ENCODE peak calls at places on chromosomes 6 and 20, in seven cellular contexts. One of them, this sample, is unnamed.

GRCh38 chr6:158698876-158699440 is 49.1 kb downstream of the SYTL3 start:
- DNase-seq in brain microvascular endothelial cell: no peak
- DNase-seq in right atrium auricular region: no peak
- DNase-seq in cardiac muscle cell: no peak
- DNase-seq in astrocyte of the spinal cord: no peak
- DNase-seq in foreskin fibroblast: no peak
- DNase-seq in astrocyte: peak
- DNase-seq in this sample: no peak

GRCh38 chr6:27139753-27140522 is 107.6 kb upstream of the PRSS16 start:
- DNase-seq in brain microvascular endothelial cell: no peak
- DNase-seq in right atrium auricular region: no peak
- DNase-seq in cardiac muscle cell: peak
- DNase-seq in astrocyte of the spinal cord: peak
- DNase-seq in foreskin fibroblast: no peak
- DNase-seq in astrocyte: no peak
- DNase-seq in this sample: peak

GRCh38 chr6:28802417-28803336 is 121.1 kb downstream of the TRIM27 start:
- DNase-seq in brain microvascular endothelial cell: peak
- DNase-seq in right atrium auricular region: no peak
- DNase-seq in cardiac muscle cell: no peak
- DNase-seq in astrocyte of the spinal cord: peak
- DNase-seq in foreskin fibroblast: no peak
- DNase-seq in astrocyte: peak
- DNase-seq in this sample: peak

GRCh38 chr20:38633577-38634093 is 32.0 kb downstream of the ARHGAP40 start:
- DNase-seq in brain microvascular endothelial cell: peak
- DNase-seq in right atrium auricular region: peak
- DNase-seq in cardiac muscle cell: peak
- DNase-seq in astrocyte of the spinal cord: no peak
- DNase-seq in foreskin fibroblast: peak
- DNase-seq in astrocyte: no peak
- DNase-seq in this sample: peak

GRCh38 chr20:37315293-37316110 is 26.0 kb downstream of the MANBAL start:
- DNase-seq in brain microvascular endothelial cell: peak
- DNase-seq in right atrium auricular region: peak
- DNase-seq in cardiac muscle cell: peak
- DNase-seq in astrocyte of the spinal cord: peak
- DNase-seq in foreskin fibroblast: peak
- DNase-seq in astrocyte: peak
- DNase-seq in this sample: peak

GRCh38 chr20:12977634-12978394 is 31.0 kb upstream of the SPTLC3 start:
- DNase-seq in brain microvascular endothelial cell: no peak
- DNase-seq in right atrium auricular region: no peak
- DNase-seq in cardiac muscle cell: no peak
- DNase-seq in astrocyte of the spinal cord: no peak
- DNase-seq in foreskin fibroblast: no peak
- DNase-seq in astrocyte: no peak
- DNase-seq in this sample: no peak

GRCh38 chr6:15663057-15663638 is 320 bp upstream of the DTNBP1 start:
- DNase-seq in brain microvascular endothelial cell: peak
- DNase-seq in right atrium auricular region: no peak
- DNase-seq in cardiac muscle cell: no peak
- DNase-seq in astrocyte of the spinal cord: peak
- DNase-seq in foreskin fibroblast: peak
- DNase-seq in astrocyte: peak
- DNase-seq in this sample: peak

GRCh38 chr6:159879829-159880228 is 11.0 kb upstream of the MAS1 start:
- DNase-seq in brain microvascular endothelial cell: no peak
- DNase-seq in right atrium auricular region: no peak
- DNase-seq in cardiac muscle cell: no peak
- DNase-seq in astrocyte of the spinal cord: no peak
- DNase-seq in foreskin fibroblast: no peak
- DNase-seq in astrocyte: no peak
- DNase-seq in this sample: no peak

GRCh38 chr20:37987602-37988290 is 45.5 kb downstream of the TTI1 start:
- DNase-seq in brain microvascular endothelial cell: no peak
- DNase-seq in right atrium auricular region: no peak
- DNase-seq in cardiac muscle cell: peak
- DNase-seq in astrocyte of the spinal cord: no peak
- DNase-seq in foreskin fibroblast: no peak
- DNase-seq in astrocyte: no peak
- DNase-seq in this sample: no peak

GRCh38 chr6:138499303-138499991 is at the start of gene NHSL1:
- DNase-seq in brain microvascular endothelial cell: no peak
- DNase-seq in right atrium auricular region: no peak
- DNase-seq in cardiac muscle cell: peak
- DNase-seq in astrocyte of the spinal cord: peak
- DNase-seq in foreskin fibroblast: no peak
- DNase-seq in astrocyte: peak
- DNase-seq in this sample: no peak

GRCh38 chr6:47059216-47059885 is 17.2 kb upstream of the ADGRF1 start:
- DNase-seq in brain microvascular endothelial cell: no peak
- DNase-seq in right atrium auricular region: no peak
- DNase-seq in cardiac muscle cell: no peak
- DNase-seq in astrocyte of the spinal cord: no peak
- DNase-seq in foreskin fibroblast: no peak
- DNase-seq in astrocyte: no peak
- DNase-seq in this sample: no peak

GRCh38 chr6:11206576-11206975 is 25.9 kb downstream of the NEDD9 start:
- DNase-seq in brain microvascular endothelial cell: no peak
- DNase-seq in right atrium auricular region: no peak
- DNase-seq in cardiac muscle cell: no peak
- DNase-seq in astrocyte of the spinal cord: no peak
- DNase-seq in foreskin fibroblast: no peak
- DNase-seq in astrocyte: peak
- DNase-seq in this sample: no peak

GRCh38 chr6:112223070-112223861 is 31.1 kb downstream of the LAMA4 start:
- DNase-seq in brain microvascular endothelial cell: peak
- DNase-seq in right atrium auricular region: no peak
- DNase-seq in cardiac muscle cell: no peak
- DNase-seq in astrocyte of the spinal cord: peak
- DNase-seq in foreskin fibroblast: peak
- DNase-seq in astrocyte: peak
- DNase-seq in this sample: peak

GRCh38 chr6:105835373-105835772 is 250.8 kb upstream of the PRDM1 start:
- DNase-seq in brain microvascular endothelial cell: peak
- DNase-seq in right atrium auricular region: no peak
- DNase-seq in cardiac muscle cell: peak
- DNase-seq in astrocyte of the spinal cord: peak
- DNase-seq in foreskin fibroblast: no peak
- DNase-seq in astrocyte: peak
- DNase-seq in this sample: peak

GRCh38 chr6:5569491-5569890 is 308.2 kb downstream of the FARS2 start:
- DNase-seq in brain microvascular endothelial cell: no peak
- DNase-seq in right atrium auricular region: no peak
- DNase-seq in cardiac muscle cell: no peak
- DNase-seq in astrocyte of the spinal cord: peak
- DNase-seq in foreskin fibroblast: peak
- DNase-seq in astrocyte: peak
- DNase-seq in this sample: no peak

GRCh38 chr6:157634566-157634965 is 188.5 kb upstream of the SNX9 start:
- DNase-seq in brain microvascular endothelial cell: no peak
- DNase-seq in right atrium auricular region: no peak
- DNase-seq in cardiac muscle cell: no peak
- DNase-seq in astrocyte of the spinal cord: no peak
- DNase-seq in foreskin fibroblast: no peak
- DNase-seq in astrocyte: no peak
- DNase-seq in this sample: no peak

GRCh38 chr6:7827142-7827541 is 83.4 kb downstream of the TXNDC5 start:
- DNase-seq in brain microvascular endothelial cell: peak
- DNase-seq in right atrium auricular region: no peak
- DNase-seq in cardiac muscle cell: no peak
- DNase-seq in astrocyte of the spinal cord: peak
- DNase-seq in foreskin fibroblast: peak
- DNase-seq in astrocyte: no peak
- DNase-seq in this sample: peak

GRCh38 chr6:137823826-137824501 is 43.1 kb upstream of the TNFAIP3 start:
- DNase-seq in brain microvascular endothelial cell: peak
- DNase-seq in right atrium auricular region: peak
- DNase-seq in cardiac muscle cell: peak
- DNase-seq in astrocyte of the spinal cord: peak
- DNase-seq in foreskin fibroblast: peak
- DNase-seq in astrocyte: peak
- DNase-seq in this sample: peak

GRCh38 chr20:20373046-20373706 is 5.3 kb downstream of the INSM1 start:
- DNase-seq in brain microvascular endothelial cell: no peak
- DNase-seq in right atrium auricular region: no peak
- DNase-seq in cardiac muscle cell: no peak
- DNase-seq in astrocyte of the spinal cord: peak
- DNase-seq in foreskin fibroblast: peak
- DNase-seq in astrocyte: peak
- DNase-seq in this sample: peak

GRCh38 chr20:48404598-48404997 is 423.2 kb downstream of the PREX1 start:
- DNase-seq in brain microvascular endothelial cell: no peak
- DNase-seq in right atrium auricular region: no peak
- DNase-seq in cardiac muscle cell: no peak
- DNase-seq in astrocyte of the spinal cord: no peak
- DNase-seq in foreskin fibroblast: no peak
- DNase-seq in astrocyte: no peak
- DNase-seq in this sample: no peak

GRCh38 chr20:48407710-48408109 is 420.1 kb downstream of the PREX1 start:
- DNase-seq in brain microvascular endothelial cell: no peak
- DNase-seq in right atrium auricular region: no peak
- DNase-seq in cardiac muscle cell: no peak
- DNase-seq in astrocyte of the spinal cord: no peak
- DNase-seq in foreskin fibroblast: no peak
- DNase-seq in astrocyte: no peak
- DNase-seq in this sample: no peak

GRCh38 chr20:48406462-48407235 is 421.1 kb downstream of the PREX1 start:
- DNase-seq in brain microvascular endothelial cell: no peak
- DNase-seq in right atrium auricular region: no peak
- DNase-seq in cardiac muscle cell: no peak
- DNase-seq in astrocyte of the spinal cord: no peak
- DNase-seq in foreskin fibroblast: no peak
- DNase-seq in astrocyte: peak
- DNase-seq in this sample: no peak

GRCh38 chr20:48403362-48403761 is 424.4 kb downstream of the PREX1 start:
- DNase-seq in brain microvascular endothelial cell: no peak
- DNase-seq in right atrium auricular region: no peak
- DNase-seq in cardiac muscle cell: no peak
- DNase-seq in astrocyte of the spinal cord: no peak
- DNase-seq in foreskin fibroblast: no peak
- DNase-seq in astrocyte: no peak
- DNase-seq in this sample: no peak

GRCh38 chr20:48405909-48406308 is 421.9 kb downstream of the PREX1 start:
- DNase-seq in brain microvascular endothelial cell: no peak
- DNase-seq in right atrium auricular region: no peak
- DNase-seq in cardiac muscle cell: no peak
- DNase-seq in astrocyte of the spinal cord: no peak
- DNase-seq in foreskin fibroblast: no peak
- DNase-seq in astrocyte: no peak
- DNase-seq in this sample: no peak
- TF ChIP-seq CTCF in brain microvascular endothelial cell: no peak
- TF ChIP-seq CTCF in right atrium auricular region: peak
- TF ChIP-seq CTCF in cardiac muscle cell: no peak
- TF ChIP-seq CTCF in astrocyte of the spinal cord: no peak
- TF ChIP-seq CTCF in foreskin fibroblast: no peak
- TF ChIP-seq CTCF in astrocyte: no peak
- TF ChIP-seq CTCF in this sample: peak

DNA sequence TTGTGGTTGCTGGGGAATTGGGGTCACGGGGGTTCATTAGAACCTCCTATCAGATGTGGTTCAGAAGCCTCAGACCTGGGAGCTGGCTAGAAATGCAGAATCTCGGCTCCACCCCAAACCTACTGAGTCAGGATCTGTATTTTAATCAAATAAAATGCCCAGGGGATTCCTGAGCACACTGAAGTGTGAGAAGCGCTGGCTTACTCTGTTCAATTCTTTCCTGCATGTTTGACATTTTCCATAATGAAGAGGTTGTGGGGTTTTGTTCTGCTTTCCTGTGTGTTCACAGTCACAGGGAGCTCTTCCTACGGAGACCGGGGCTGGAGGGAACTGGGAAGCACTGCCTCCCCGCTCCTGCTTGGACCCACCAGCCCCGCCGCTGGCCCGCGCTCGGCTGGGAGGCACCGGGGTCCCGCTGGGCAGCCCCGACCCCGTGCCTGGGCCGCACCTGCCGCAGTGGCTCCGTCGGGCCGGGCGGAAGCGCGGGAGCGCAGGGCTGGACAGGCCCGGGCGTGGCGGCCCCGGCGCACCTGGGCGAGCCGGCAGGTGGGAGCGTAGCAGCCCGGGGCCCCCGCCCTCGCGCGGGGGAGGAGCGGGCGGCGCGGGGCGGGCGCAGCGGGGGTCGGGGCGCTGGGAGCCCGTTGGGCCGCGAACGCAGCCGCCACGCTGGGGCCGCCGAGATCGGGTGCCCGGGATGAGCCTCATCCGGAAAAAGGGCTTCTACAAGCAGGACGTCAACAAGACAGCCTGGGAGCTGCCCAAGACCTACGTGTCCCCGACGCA is at the start of gene MAPK13:
- DNase-seq in brain microvascular endothelial cell: no peak
- DNase-seq in right atrium auricular region: no peak
- DNase-seq in cardiac muscle cell: no peak
- DNase-seq in astrocyte of the spinal cord: no peak
- DNase-seq in foreskin fibroblast: peak
- DNase-seq in astrocyte: no peak
- DNase-seq in this sample: peak
- H3K4me3 ChIP-seq in brain microvascular endothelial cell: peak
- H3K4me3 ChIP-seq in right atrium auricular region: peak
- H3K4me3 ChIP-seq in cardiac muscle cell: peak
- H3K4me3 ChIP-seq in astrocyte of the spinal cord: peak
- H3K4me3 ChIP-seq in foreskin fibroblast: peak
- H3K4me3 ChIP-seq in astrocyte: peak
- H3K4me3 ChIP-seq in this sample: peak

DNA sequence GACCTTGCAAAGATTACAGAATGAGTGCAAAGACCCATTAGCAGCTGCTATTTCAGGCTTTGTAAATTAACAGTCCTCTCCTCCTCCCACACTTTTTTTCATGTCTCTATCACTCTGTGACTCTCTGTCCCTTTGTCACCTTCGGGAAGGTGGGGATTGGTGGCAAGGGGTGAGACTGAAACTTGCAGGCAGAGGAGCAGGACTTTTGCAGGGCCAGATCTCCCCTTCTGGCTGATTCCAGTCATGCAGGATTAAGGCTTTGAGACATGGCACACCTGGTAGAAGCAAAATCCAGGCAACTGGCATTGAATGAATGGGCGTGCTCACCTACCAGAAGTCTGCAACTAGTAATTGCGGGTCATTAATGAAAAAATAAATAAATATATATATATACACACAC is 222.7 kb downstream of the TSHZ2 start:
- DNase-seq in brain microvascular endothelial cell: no peak
- DNase-seq in right atrium auricular region: no peak
- DNase-seq in cardiac muscle cell: peak
- DNase-seq in astrocyte of the spinal cord: no peak
- DNase-seq in foreskin fibroblast: no peak
- DNase-seq in astrocyte: no peak
- DNase-seq in this sample: no peak
- TF ChIP-seq CTCF in brain microvascular endothelial cell: no peak
- TF ChIP-seq CTCF in right atrium auricular region: no peak
- TF ChIP-seq CTCF in cardiac muscle cell: no peak
- TF ChIP-seq CTCF in astrocyte of the spinal cord: no peak
- TF ChIP-seq CTCF in foreskin fibroblast: no peak
- TF ChIP-seq CTCF in astrocyte: no peak
- TF ChIP-seq CTCF in this sample: no peak

GRCh38 chr20:17631576-17632319 is 50.3 kb downstream of the RRBP1 start:
- DNase-seq in brain microvascular endothelial cell: no peak
- DNase-seq in right atrium auricular region: no peak
- DNase-seq in cardiac muscle cell: no peak
- DNase-seq in astrocyte of the spinal cord: no peak
- DNase-seq in foreskin fibroblast: no peak
- DNase-seq in astrocyte: no peak
- DNase-seq in this sample: no peak
- H3K4me3 ChIP-seq in brain microvascular endothelial cell: no peak
- H3K4me3 ChIP-seq in right atrium auricular region: no peak
- H3K4me3 ChIP-seq in cardiac muscle cell: no peak
- H3K4me3 ChIP-seq in astrocyte of the spinal cord: no peak
- H3K4me3 ChIP-seq in foreskin fibroblast: no peak
- H3K4me3 ChIP-seq in astrocyte: no peak
- H3K4me3 ChIP-seq in this sample: no peak

GRCh38 chr6:19210849-19211590 is 626.1 kb upstream of the ID4 start:
- DNase-seq in brain microvascular endothelial cell: no peak
- DNase-seq in right atrium auricular region: no peak
- DNase-seq in cardiac muscle cell: peak
- DNase-seq in astrocyte of the spinal cord: no peak
- DNase-seq in foreskin fibroblast: no peak
- DNase-seq in astrocyte: no peak
- DNase-seq in this sample: no peak
- TF ChIP-seq CTCF in brain microvascular endothelial cell: peak
- TF ChIP-seq CTCF in right atrium auricular region: peak
- TF ChIP-seq CTCF in cardiac muscle cell: peak
- TF ChIP-seq CTCF in astrocyte of the spinal cord: no peak
- TF ChIP-seq CTCF in foreskin fibroblast: no peak
- TF ChIP-seq CTCF in astrocyte: no peak
- TF ChIP-seq CTCF in this sample: no peak